ENCODE peak calls at places on chromosomes 5 and 9, in ten cellular contexts. P, A, Y, W, T, F, G, L, M and I are unnamed samples.

GRCh38 chr9:122334916-122335315 is 35.9 kb upstream of the PTGS1 start:
- DNase-seq in P (peak; percentile 40), A (no peak), Y (no peak), W (no peak), T (no peak), F (no peak), G (no peak), L (no peak), M (no peak), I (no peak)

GRCh38 chr9:20495133-20495532 is 127.2 kb downstream of the MLLT3 start:
- DNase-seq in P (no peak), A (no peak), Y (no peak), W (no peak), T (no peak), F (no peak), G (no peak), L (no peak), M (no peak), I (no peak)

GRCh38 chr9:38417003-38417965 is 7.0 kb downstream of the IGFBPL1 start:
- DNase-seq in P (no peak), A (no peak), Y (peak; percentile 38), W (no peak), T (no peak), F (no peak), G (peak; percentile 56), L (peak; percentile 45), M (peak; percentile 8), I (no peak)

GRCh38 chr5:5675511-5675910 is 253.0 kb downstream of the ICE1 start:
- DNase-seq in P (no peak), A (no peak), Y (no peak), W (no peak), T (no peak), F (no peak), G (no peak), L (no peak), M (no peak), I (no peak)

GRCh38 chr5:41636605-41637004 is 126.2 kb upstream of the PLCXD3 start:
- DNase-seq in P (no peak), A (no peak), Y (peak; percentile 3), W (no peak), T (peak; percentile 12), F (no peak), G (peak; percentile 11), L (no peak), M (no peak), I (no peak)

GRCh38 chr5:43017438-43017820 is 22.7 kb downstream of the ANXA2R start:
- DNase-seq in P (no peak), A (peak; percentile 65), Y (no peak), W (peak; percentile 56), T (peak; percentile 63), F (peak; percentile 56), G (peak; percentile 58), L (peak; percentile 43), M (no peak), I (no peak)

GRCh38 chr5:1803192-1803591 is 2.0 kb downstream of the NDUFS6 start:
- DNase-seq in P (no peak), A (no peak), Y (no peak), W (no peak), T (no peak), F (no peak), G (no peak), L (no peak), M (no peak), I (no peak)

GRCh38 chr5:177430146-177430951 is 3.9 kb downstream of the GRK6 start:
- DNase-seq in P (no peak), A (no peak), Y (no peak), W (no peak), T (no peak), F (no peak), G (peak; percentile 56), L (no peak), M (no peak), I (no peak)

GRCh38 chr5:7392401-7393024 is 3.4 kb upstream of the ADCY2 start:
- DNase-seq in P (peak; percentile 31), A (no peak), Y (peak; percentile 10), W (no peak), T (peak; percentile 12), F (no peak), G (no peak), L (peak; percentile 43), M (no peak), I (no peak)

GRCh38 chr5:144697847-144698262 is 527.2 kb downstream of the KCTD16 start:
- DNase-seq in P (peak; percentile 98), A (no peak), Y (no peak), W (no peak), T (peak; percentile 96), F (no peak), G (no peak), L (no peak), M (no peak), I (no peak)

GRCh38 chr9:2158729-2159128 is 143.6 kb downstream of the SMARCA2 start:
- DNase-seq in P (no peak), A (no peak), Y (no peak), W (no peak), T (peak; percentile 26), F (no peak), G (no peak), L (no peak), M (no peak), I (no peak)

GRCh38 chr9:2158111-2158610 is 143.0 kb downstream of the SMARCA2 start:
- DNase-seq in P (peak; percentile 54), A (peak; percentile 58), Y (peak; percentile 48), W (peak; percentile 36), T (peak; percentile 80), F (peak; percentile 59), G (peak; percentile 47), L (peak; percentile 57), M (peak; percentile 57), I (peak; percentile 32)

GRCh38 chr9:2159521-2160417 is 144.6 kb downstream of the SMARCA2 start:
- DNase-seq in P (no peak), A (no peak), Y (no peak), W (no peak), T (peak; percentile 58), F (no peak), G (no peak), L (no peak), M (no peak), I (no peak)

GRCh38 chr9:2155966-2156365 is 140.8 kb downstream of the SMARCA2 start:
- DNase-seq in P (no peak), A (no peak), Y (no peak), W (no peak), T (no peak), F (no peak), G (no peak), L (no peak), M (no peak), I (no peak)

DNA sequence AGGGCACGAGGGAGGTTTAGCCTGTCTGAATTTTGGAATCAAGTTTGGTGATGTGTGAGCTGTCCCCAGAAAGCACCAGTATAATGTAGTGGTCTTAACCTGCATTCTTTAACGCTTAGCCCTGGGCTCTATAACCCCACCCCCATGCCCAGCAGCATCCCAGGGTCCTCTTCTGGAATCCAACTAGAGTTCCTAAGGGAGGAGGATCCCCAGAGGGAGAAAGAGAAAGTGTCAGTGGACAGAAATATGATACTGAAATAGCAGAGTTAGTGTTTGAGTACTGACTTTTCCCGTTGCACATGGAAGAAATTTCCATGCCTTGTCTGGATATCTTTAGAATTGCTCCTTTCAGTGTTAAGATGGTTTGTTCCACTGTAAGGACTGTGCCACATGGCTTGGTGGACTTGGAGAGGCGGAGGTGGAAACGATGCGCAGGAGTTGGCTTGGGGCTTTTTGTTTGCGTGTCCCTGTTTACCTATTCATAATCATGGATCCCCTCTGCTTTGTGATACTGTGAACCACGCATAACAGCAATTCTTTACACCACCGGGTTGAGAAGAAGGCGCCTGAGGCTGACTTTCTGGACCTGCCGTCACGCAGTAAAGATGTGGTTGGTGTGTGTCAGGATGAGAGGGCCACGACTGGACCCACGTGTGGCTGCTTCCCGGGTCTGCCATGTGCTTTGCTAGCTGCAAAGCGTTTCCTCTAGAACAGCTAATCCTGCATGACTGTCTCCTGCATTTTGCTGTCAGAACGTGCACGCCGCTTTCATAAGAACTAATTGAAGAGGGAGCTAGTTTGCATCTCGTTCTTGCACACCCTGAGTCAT is 142.3 kb downstream of the SMARCA2 start:
- DNase-seq in P (peak; percentile 67), A (peak; percentile 47), Y (peak; percentile 41), W (peak; percentile 28), T (peak; percentile 62), F (peak; percentile 87), G (peak; percentile 65), L (peak; percentile 31), M (peak; percentile 6), I (peak; percentile 30)
- H3K4me3 ChIP-seq in P (peak overlapping the region; percentile 70), A (peak overlapping the region; percentile 57), Y (peak overlapping the region; percentile 49), W (no peak overlapping the region), T (peak overlapping the region; percentile 46), F (peak overlapping the region; percentile 72), G (peak overlapping the region; percentile 61), L (peak overlapping the region; percentile 38), M (peak overlapping the region; percentile 48), I (peak overlapping the region; percentile 45)

DNA sequence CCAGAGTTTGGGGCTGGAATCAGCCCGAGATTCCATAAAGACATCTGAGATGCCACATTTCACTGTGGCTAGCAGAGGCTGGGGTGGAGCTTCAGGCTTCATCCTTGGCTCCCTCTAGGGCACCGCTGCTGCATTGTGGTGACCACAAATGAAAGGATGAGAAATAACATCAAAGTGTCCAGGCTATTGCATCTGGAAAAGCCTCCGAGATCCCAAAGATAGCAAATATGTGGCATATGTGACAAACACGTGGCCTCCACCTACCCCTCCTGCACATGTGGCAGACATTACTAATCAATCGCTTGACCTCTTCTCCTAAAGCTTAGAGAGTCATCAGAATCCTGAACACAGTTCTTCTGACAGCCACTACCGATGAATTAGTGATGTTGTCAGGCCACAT is 4.5 kb downstream of the SPARC start:
- DNase-seq in P (no peak), A (no peak), Y (no peak), W (no peak), T (peak; percentile 18), F (no peak), G (no peak), L (no peak), M (no peak), I (no peak)
- H3K4me1 ChIP-seq in P (peaks cover 80% of the 10 kb centered on the region), A (no peaks in the 10 kb centered on the region), Y (peaks cover 39% of the 10 kb centered on the region), W (peaks cover 75% of the 10 kb centered on the region), T (peaks cover 42% of the 10 kb centered on the region), F (peaks cover 74% of the 10 kb centered on the region), G (peaks cover 33% of the 10 kb centered on the region), L (no peaks in the 10 kb centered on the region), M (no peaks in the 10 kb centered on the region), I (peaks cover 61% of the 10 kb centered on the region)

DNA sequence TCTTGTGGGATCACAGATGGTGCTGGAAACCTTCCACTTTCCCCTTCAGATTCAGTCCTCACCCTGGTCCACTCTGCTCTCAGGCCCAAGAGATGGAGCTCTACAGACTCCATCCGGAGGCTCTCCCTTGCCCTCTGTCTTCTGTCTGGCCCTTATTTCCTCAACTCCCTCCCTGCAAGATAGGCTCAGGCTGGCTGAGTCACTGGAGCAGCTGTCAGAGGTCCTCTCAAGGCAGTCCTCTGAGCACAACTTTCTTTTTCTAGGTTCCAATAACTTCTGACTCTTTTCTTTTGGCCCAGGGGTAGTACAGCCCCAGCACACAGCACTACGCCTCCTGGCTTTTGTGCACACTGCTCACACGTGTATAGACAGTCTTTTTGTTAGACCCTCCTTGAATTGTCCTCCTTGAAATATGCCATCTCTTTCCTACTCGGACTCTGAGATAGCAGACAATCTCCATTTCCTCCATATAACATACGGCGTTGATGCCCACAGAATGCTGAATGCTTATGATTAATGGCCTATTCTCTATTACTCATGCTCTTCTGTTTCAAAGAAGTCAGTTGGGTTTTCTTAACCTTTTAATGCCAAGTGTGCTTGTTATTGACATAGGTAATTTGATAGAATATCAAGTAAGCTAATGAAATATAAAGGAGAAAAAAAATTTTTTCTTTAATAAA is 193.1 kb downstream of the SLC12A2 start:
- DNase-seq in P (peak; percentile 39), A (no peak), Y (no peak), W (no peak), T (no peak), F (no peak), G (no peak), L (no peak), M (no peak), I (no peak)
- H3K4me3 ChIP-seq in P (no peak overlapping the region), A (no peak overlapping the region), Y (no peak overlapping the region), W (no peak overlapping the region), T (no peak overlapping the region), F (no peak overlapping the region), G (no peak overlapping the region), L (no peak overlapping the region), M (no peak overlapping the region), I (no peak overlapping the region)

GRCh38 chr5:143386725-143387124 is 16.8 kb downstream of the NR3C1 start:
- DNase-seq in P (peak; percentile 97), A (no peak), Y (no peak), W (no peak), T (peak; percentile 59), F (no peak), G (no peak), L (no peak), M (no peak), I (no peak)
- H3K4me1 ChIP-seq in P (peaks cover 6% of the 10 kb centered on the region), A (no peaks in the 10 kb centered on the region), Y (peaks cover 33% of the 10 kb centered on the region), W (peaks cover 49% of the 10 kb centered on the region), T (peaks cover 3% of the 10 kb centered on the region), F (peaks cover 76% of the 10 kb centered on the region), G (no peaks in the 10 kb centered on the region), L (peaks cover 3% of the 10 kb centered on the region), M (peaks cover 80% of the 10 kb centered on the region), I (peaks cover 44% of the 10 kb centered on the region)